ENCODE peak calls at places on chromosomes 4 and X, in four cellular contexts. E, T, F and M are unnamed samples.

GRCh38 chrX:42869659-42870476 is 91.9 kb upstream of the PPP1R2C start:
- DNase-seq in F (no peak), E (no peak), T (no peak), M (no peak)

GRCh38 chr4:1401409-1402020 is 4.7 kb downstream of the NKX1-1 start:
- DNase-seq in F (no peak), E (peak), T (no peak), M (no peak)

GRCh38 chrX:71998836-71999509 is 88.3 kb downstream of the NHSL2 start:
- DNase-seq in E (no peak), F (no peak), T (no peak), M (no peak)

GRCh38 chr4:80101768-80102116 is 28.7 kb upstream of the ANTXR2 start:
- DNase-seq in T (peak), E (no peak), F (no peak), M (no peak)

GRCh38 chrX:34467437-34467836 is 189.6 kb downstream of the TMEM47 start:
- DNase-seq in T (no peak), E (no peak), F (no peak), M (no peak)

GRCh38 chrX:35726176-35726575 is 72.0 kb upstream of the MAGEB16 start:
- DNase-seq in T (peak), F (no peak), E (no peak), M (peak)

GRCh38 chr4:78691333-78691732 is 84.8 kb upstream of the BMP2K start:
- DNase-seq in F (no peak), T (no peak), E (no peak), M (no peak)

GRCh38 chrX:40041915-40042314 is 55.8 kb downstream of the BCOR start:
- DNase-seq in F (no peak), E (no peak), T (no peak), M (no peak)

GRCh38 chr4:95021099-95021498 is 263.3 kb downstream of the BMPR1B start:
- DNase-seq in T (peak), F (no peak), E (no peak), M (no peak)

GRCh38 chr4:40264995-40265909 is 68.4 kb downstream of the RHOH start:
- DNase-seq in E (peak), F (no peak), T (no peak), M (peak)

GRCh38 chrX:15946783-15947550 is 92.4 kb upstream of the AP1S2 start:
- DNase-seq in T (peak), E (no peak), F (no peak), M (peak)

GRCh38 chr4:20445933-20446723 is 194.4 kb downstream of the SLIT2 start:
- DNase-seq in T (peak), E (no peak), F (no peak), M (no peak)

GRCh38 chrX:5388087-5388486 is 840.6 kb downstream of the NLGN4X start:
- DNase-seq in T (no peak), F (no peak), E (no peak), M (no peak)

GRCh38 chr4:57055873-57056272 is 54.3 kb downstream of the IGFBP7 start:
- DNase-seq in E (peak), T (no peak), F (no peak), M (no peak)

GRCh38 chr4:13476915-13477314 is 7.2 kb downstream of the RAB28 start:
- DNase-seq in E (no peak), F (no peak), T (peak), M (no peak)

GRCh38 chr4:112082954-112083586 is 62.2 kb upstream of the FAM241A start:
- DNase-seq in E (no peak), F (peak), T (peak), M (peak)

GRCh38 chrX:32966956-32967355 is 244.4 kb downstream of the DMD start:
- DNase-seq in F (no peak), T (no peak), E (no peak), M (no peak)

GRCh38 chr4:152807294-152807829 is 27.6 kb downstream of the ARFIP1 start:
- DNase-seq in E (no peak), T (peak), F (no peak), M (peak)

GRCh38 chrX:125203379-125203736 is 116.3 kb upstream of the TEX13C start:
- DNase-seq in T (no peak), E (peak), F (no peak), M (no peak)

DNA sequence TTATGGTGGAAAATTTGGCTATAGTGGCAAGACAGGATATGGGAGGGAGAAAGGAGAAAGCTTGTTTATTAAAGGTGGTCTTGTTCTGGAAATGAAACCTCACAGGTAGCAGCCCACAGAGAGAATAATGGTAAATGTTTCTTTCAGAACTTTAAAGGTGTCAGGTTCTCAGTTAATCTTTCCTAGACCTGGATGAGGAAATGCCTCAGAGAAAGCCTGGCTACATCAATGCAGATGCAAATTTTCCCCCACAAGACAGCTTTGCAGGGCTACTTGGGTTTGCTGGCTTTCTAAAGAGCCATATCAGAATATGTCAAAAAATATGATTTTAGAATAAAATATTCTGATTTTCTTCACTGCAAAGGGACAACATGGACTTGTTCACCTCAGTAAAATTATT is 715.0 kb downstream of the FAM133A start:
- DNase-seq in T (no peak), E (no peak), F (no peak), M (no peak)
- H3K4me3 ChIP-seq in T (no peak), E (no peak), F (no peak), M (no peak)

DNA sequence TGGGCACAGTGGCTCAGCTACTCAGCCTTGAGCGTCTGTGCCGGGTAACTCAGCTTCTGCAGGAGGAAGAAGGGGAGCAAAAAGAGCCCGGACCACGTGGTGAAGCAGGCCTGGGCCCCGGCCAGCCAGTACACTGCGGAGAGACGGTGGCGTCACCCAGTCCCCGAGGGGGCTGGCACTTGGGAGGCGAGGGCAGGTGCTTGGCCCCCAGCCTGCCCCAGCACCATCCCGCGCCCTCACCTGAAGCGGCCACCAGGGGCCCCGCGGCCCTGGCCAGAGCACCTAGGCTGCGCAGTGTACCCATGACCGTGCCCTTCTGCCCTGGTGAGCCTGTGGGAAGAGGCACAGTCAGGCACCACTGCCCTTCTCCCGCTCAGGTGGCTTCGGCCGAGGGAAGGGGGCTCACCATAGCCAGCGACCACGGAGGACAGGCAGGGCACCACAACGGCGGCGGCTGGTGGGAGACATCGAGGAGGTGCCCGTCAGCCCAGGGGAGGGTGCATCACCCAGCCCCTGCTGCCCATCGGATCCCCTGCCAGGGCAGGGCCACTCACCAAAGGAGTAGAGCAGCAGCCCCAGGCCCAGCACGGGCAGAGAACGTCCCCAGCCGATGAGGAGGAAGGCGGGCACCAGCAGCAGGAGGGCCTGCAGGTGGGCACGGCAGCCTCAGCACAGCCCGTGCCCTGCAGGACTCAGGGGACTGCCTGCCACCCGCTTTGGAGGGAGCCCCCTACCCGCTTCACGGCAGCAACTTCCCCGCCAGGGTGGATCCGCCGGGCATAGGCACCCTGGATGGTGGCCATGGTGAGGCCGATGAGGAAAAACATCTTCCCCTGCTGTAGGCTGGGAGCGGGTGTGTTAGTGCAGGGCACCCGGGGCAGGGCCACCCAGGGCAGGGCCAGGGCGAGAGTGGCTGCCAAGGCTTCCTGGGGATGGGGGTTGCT is 32.1 kb downstream of the NOP14 start:
- DNase-seq in F (no peak), E (peak), T (no peak), M (no peak)
- TF ChIP-seq CTCF in F (no peak), E (peak), T (no peak), M (peak)

GRCh38 chr4:7668282-7668681 is 233.6 kb upstream of the PSAPL1 start:
- DNase-seq in E (no peak), T (no peak), F (no peak), M (no peak)
- H3K4me3 ChIP-seq in E (no peak), T (no peak), F (no peak), M (no peak)

GRCh38 chr4:141702472-141703182 is 66.2 kb downstream of the IL15 start:
- DNase-seq in E (peak), T (peak), F (no peak), M (no peak)
- TF ChIP-seq CTCF in E (no peak), T (no peak), F (no peak), M (no peak)

GRCh38 chr4:11010624-11011023 is 326.1 kb upstream of the CLNK start:
- DNase-seq in E (no peak), F (no peak), T (no peak), M (no peak)
- H3K4me3 ChIP-seq in E (no peak), F (no peak), T (no peak), M (no peak)

GRCh38 chr4:25233737-25234389 is at the start of gene PI4K2B:
- DNase-seq in T (peak), F (peak), E (peak), M (no peak)
- TF ChIP-seq CTCF in T (no peak), F (no peak), E (no peak), M (no peak)